ENCODE peak calls at places on chromosomes 7 and 10, in eight cellular contexts. J is AG04450, V is uterus, S is GM10248, G is RWPE1, A is GM06990, K is colonic mucosa, F is cardiac fibroblast. I is an unnamed sample.

GRCh38 chr7:37432240-37432917 is 16.3 kb downstream of the ELMO1 start:
- DNase-seq in J (no peak), V (no peak), S (no peak), G (no peak), A (no peak), K (no peak), F (no peak), I (peak; percentile 64)

GRCh38 chr10:120423350-120424197 is 33.5 kb upstream of the PLPP4 start:
- DNase-seq in J (no peak), V (no peak), S (peak; percentile 59), G (peak; percentile 81), A (no peak), K (peak; percentile 35), F (peak; percentile 62), I (peak; percentile 60)

GRCh38 chr10:104642001-104642270 is 846 bp downstream of the SORCS3 start:
- DNase-seq in J (no peak), V (no peak), S (no peak), G (no peak), A (no peak), K (no peak), F (no peak), I (no peak)

GRCh38 chr7:124101173-124101768 is 68.4 kb upstream of the TMEM229A start:
- DNase-seq in J (no peak), V (no peak), S (no peak), G (peak; percentile 5), A (no peak), K (peak; percentile 29), F (peak; percentile 43), I (peak; percentile 34)

GRCh38 chr7:129363-130221 is 62.8 kb upstream of the FAM20C start:
- DNase-seq in J (no peak), V (no peak), S (no peak), G (no peak), A (no peak), K (no peak), F (peak; percentile 89), I (no peak)

GRCh38 chr10:61904711-61905445 is 3.4 kb downstream of the ARID5B start:
- DNase-seq in J (no peak), V (no peak), S (peak; percentile 60), G (peak; percentile 79), A (no peak), K (peak; percentile 45), F (peak; percentile 84), I (peak; percentile 84)

GRCh38 chr10:16933799-16934198 is 116.6 kb upstream of the RSU1 start:
- DNase-seq in J (no peak), V (peak; percentile 34), S (no peak), G (no peak), A (peak; percentile 6), K (no peak), F (peak; percentile 65), I (no peak)

GRCh38 chr10:43407148-43407575 is 1.8 kb downstream of the HNRNPF start:
- DNase-seq in J (no peak), V (peak; percentile 62), S (peak; percentile 56), G (no peak), A (peak; percentile 78), K (peak; percentile 58), F (peak; percentile 58), I (peak; percentile 61)

GRCh38 chr7:79453558-79454324 is at the start of gene MAGI2:
- DNase-seq in J (peak; percentile 66), V (peak; percentile 87), S (peak; percentile 8), G (peak; percentile 13), A (no peak), K (peak; percentile 69), F (peak; percentile 94), I (peak; percentile 19)

GRCh38 chr10:17735166-17735941 is 16.6 kb upstream of the TMEM236 start:
- DNase-seq in J (no peak), V (no peak), S (no peak), G (no peak), A (no peak), K (no peak), F (peak; percentile 84), I (no peak)

GRCh38 chr10:69409968-69410367 is 6.8 kb downstream of the TACR2 start:
- DNase-seq in J (no peak), V (no peak), S (no peak), G (no peak), A (no peak), K (no peak), F (peak; percentile 65), I (no peak)

GRCh38 chr10:95193856-95194431 is at the start of gene ACSM6:
- DNase-seq in J (no peak), V (no peak), S (no peak), G (no peak), A (no peak), K (no peak), F (no peak), I (no peak)

GRCh38 chr10:29277296-29277695 is 11.6 kb upstream of the LYZL1 start:
- DNase-seq in J (no peak), V (no peak), S (no peak), G (no peak), A (no peak), K (no peak), F (no peak), I (no peak)

GRCh38 chr7:70353948-70354335 is 755.7 kb downstream of the AUTS2 start:
- DNase-seq in J (no peak), V (no peak), S (no peak), G (no peak), A (no peak), K (no peak), F (no peak), I (no peak)

GRCh38 chr7:137282043-137282442 is 61.5 kb downstream of the PTN start:
- DNase-seq in J (peak; percentile 21), V (no peak), S (no peak), G (no peak), A (no peak), K (no peak), F (no peak), I (no peak)
- TF ChIP-seq CTCF in J (no peak), V (no peak), S (no peak), G (no peak), A (no peak), K (no peak), F (no peak), I (no peak)

GRCh38 chr7:27196287-27196739 is 3.6 kb downstream of the HOXA13 start:
- DNase-seq in J (peak; percentile 37), V (peak; percentile 82), S (peak; percentile 61), G (no peak), A (no peak), K (peak; percentile 97), F (peak; percentile 82), I (peak; percentile 94)
- TF ChIP-seq CTCF in J (peak; percentile 80), V (peak; percentile 86), S (peak; percentile 77), G (peak; percentile 85), A (peak; percentile 72), K (peak; percentile 66), F (peak; percentile 74), I (peak; percentile 84)

DNA sequence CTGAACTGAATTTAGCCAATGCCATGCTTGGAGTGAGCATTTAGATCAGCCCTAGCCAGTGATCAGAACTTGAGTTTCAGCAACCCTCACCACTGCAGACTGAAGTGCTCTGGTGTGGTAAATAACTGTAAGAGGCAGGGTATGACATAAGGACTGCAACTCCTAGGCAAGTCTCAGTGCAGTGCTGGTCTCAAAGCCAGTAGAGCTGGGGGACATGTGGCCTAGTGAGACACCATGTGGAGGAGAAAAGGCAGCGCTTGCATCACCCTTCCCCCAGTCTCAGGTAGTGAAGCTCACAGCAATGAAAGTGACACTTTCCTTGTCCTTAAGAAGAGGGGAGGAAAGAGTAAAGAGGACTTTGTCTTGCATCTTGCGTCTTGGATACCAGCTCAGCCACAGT is 386.8 kb upstream of the POT1 start:
- DNase-seq in J (no peak), V (no peak), S (no peak), G (peak; percentile 20), A (no peak), K (no peak), F (peak; percentile 26), I (peak; percentile 2)
- TF ChIP-seq CTCF in J (no peak), V (no peak), S (peak; percentile 16), G (no peak), A (peak; percentile 3), K (no peak), F (no peak), I (no peak)

GRCh38 chr10:75648186-75648761 is 216.8 kb downstream of the LRMDA start:
- DNase-seq in J (no peak), V (no peak), S (no peak), G (no peak), A (no peak), K (no peak), F (no peak), I (no peak)
- TF ChIP-seq CTCF in J (no peak), V (no peak), S (no peak), G (no peak), A (no peak), K (no peak), F (no peak), I (no peak)

DNA sequence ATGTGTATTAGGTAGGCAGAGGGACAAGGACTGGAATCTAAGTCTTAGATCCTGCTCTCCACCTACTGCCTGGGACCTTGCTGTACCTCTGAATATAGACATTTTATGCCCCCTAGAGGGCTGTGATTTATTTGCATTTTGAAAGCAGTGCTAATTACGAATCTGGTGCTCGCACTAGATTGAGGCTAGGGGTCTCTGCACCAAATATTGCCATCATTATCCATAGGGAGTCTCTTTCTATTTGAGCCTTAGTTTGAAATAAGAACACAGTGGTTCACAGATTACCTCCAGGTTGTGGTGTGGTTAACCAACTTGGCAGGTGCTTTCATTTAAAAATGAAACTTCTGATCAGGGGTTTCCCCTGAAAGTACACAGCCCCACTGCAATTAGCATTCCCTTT is 41.8 kb downstream of the CNNM1 start:
- DNase-seq in J (no peak), V (no peak), S (peak; percentile 46), G (peak; percentile 33), A (no peak), K (no peak), F (peak; percentile 20), I (peak; percentile 50)
- TF ChIP-seq CTCF in J (peak; percentile 38), V (no peak), S (peak; percentile 15), G (no peak), A (peak; percentile 25), K (peak; percentile 20), F (peak; percentile 39), I (peak; percentile 59)

GRCh38 chr10:23693398-23693797 is 254.5 kb downstream of the OTUD1 start:
- DNase-seq in J (no peak), V (no peak), S (no peak), G (no peak), A (peak; percentile 6), K (no peak), F (no peak), I (peak; percentile 45)
- TF ChIP-seq CTCF in J (no peak), V (no peak), S (no peak), G (no peak), A (no peak), K (no peak), F (no peak), I (no peak)

DNA sequence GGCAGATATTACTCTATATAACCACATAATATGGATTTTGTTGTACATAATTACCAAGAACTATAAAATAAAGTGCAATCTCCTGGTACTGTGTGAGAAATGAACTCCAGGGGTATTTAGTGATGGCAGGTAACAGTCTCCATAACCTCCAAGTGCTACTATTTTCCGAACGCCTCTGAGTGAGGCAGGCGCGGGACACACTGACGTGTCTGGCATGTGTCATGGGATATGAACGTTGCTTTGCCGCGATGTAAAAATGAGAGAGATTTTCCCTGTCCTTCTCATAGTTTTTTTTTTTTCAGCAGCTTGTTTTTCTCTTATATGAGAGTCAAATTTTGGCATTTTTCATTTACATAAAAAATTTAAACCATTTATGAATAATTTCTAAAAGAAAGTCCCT is 3.6 kb downstream of the ADARB2 start:
- DNase-seq in J (no peak), V (no peak), S (no peak), G (no peak), A (no peak), K (no peak), F (no peak), I (no peak)
- TF ChIP-seq CTCF in J (no peak), V (no peak), S (no peak), G (no peak), A (no peak), K (no peak), F (no peak), I (no peak)

I was measured in activated CD8-positive, alpha-beta T cell treated with anti-CD3 and anti-CD28 coated beads for 36 hours.